ENCODE peak calls at places on chromosomes 3 and 15, in five cellular contexts. V, P, X, R and Z are unnamed samples.

GRCh38 chr3:195221015-195221853 is 49.7 kb downstream of the XXYLT1 start:
- DNase-seq in V (no peak), P (no peak), X (no peak), R (peak), Z (peak)

GRCh38 chr3:130973401-130973800 is 53.2 kb downstream of the ASTE1 start:
- DNase-seq in V (no peak), P (no peak), X (no peak), R (no peak), Z (no peak)

GRCh38 chr3:66376568-66376967 is 124.3 kb downstream of the LRIG1 start:
- DNase-seq in V (no peak), P (no peak), X (no peak), R (no peak), Z (peak)

GRCh38 chr3:56119575-56120349 is 348.5 kb downstream of the ERC2 start:
- DNase-seq in V (no peak), P (no peak), X (no peak), R (no peak), Z (peak)

GRCh38 chr3:4322635-4323034 is 19.5 kb downstream of the SETMAR start:
- DNase-seq in V (no peak), P (no peak), X (no peak), R (no peak), Z (peak)

GRCh38 chr3:171976526-171976925 is 62.9 kb upstream of the FNDC3B start:
- DNase-seq in V (no peak), P (no peak), X (no peak), R (no peak), Z (peak)

GRCh38 chr15:80450811-80451321 is 46.7 kb downstream of the ARNT2 start:
- DNase-seq in V (peak), P (no peak), X (no peak), R (no peak), Z (no peak)

GRCh38 chr15:52094811-52095584 is 17.6 kb downstream of the BCL2L10 start:
- DNase-seq in V (no peak), P (no peak), X (no peak), R (no peak), Z (no peak)

GRCh38 chr3:125611908-125612307 is 16.6 kb upstream of the OSBPL11 start:
- DNase-seq in V (no peak), P (no peak), X (no peak), R (no peak), Z (no peak)

GRCh38 chr3:112815981-112816380 is 30.7 kb downstream of the CD200R1L start:
- DNase-seq in V (no peak), P (no peak), X (no peak), R (no peak), Z (no peak)